ENCODE peak calls at places on chromosomes 12 and 14, in nine cellular contexts. One of them, this sample, is unnamed.

GRCh38 chr12:101792046-101792931 is 38.5 kb downstream of the GNPTAB start:
- DNase-seq in neuronal stem cell: no peak
- DNase-seq in PC-9: no peak
- DNase-seq in T-helper 2 cell: no peak
- DNase-seq in left cardiac atrium: no peak
- DNase-seq in effector memory CD8-positive, alpha-beta T cell: no peak
- DNase-seq in substantia nigra: no peak
- DNase-seq in fibroblast of the aortic adventitia: peak
- DNase-seq in stimulated activated CD4-positive, alpha-beta T cell treated with anti-CD3 and anti-CD28 coated beads, TNF-alpha, amount 100 ng/mL, for 1 hour: no peak
- DNase-seq in this sample: peak

GRCh38 chr14:104139460-104140212 is 1.2 kb downstream of the KIF26A start:
- DNase-seq in neuronal stem cell: no peak
- DNase-seq in PC-9: no peak
- DNase-seq in T-helper 2 cell: no peak
- DNase-seq in left cardiac atrium: peak
- DNase-seq in effector memory CD8-positive, alpha-beta T cell: no peak
- DNase-seq in substantia nigra: no peak
- DNase-seq in fibroblast of the aortic adventitia: no peak
- DNase-seq in stimulated activated CD4-positive, alpha-beta T cell treated with anti-CD3 and anti-CD28 coated beads, TNF-alpha, amount 100 ng/mL, for 1 hour: no peak
- DNase-seq in this sample: no peak

GRCh38 chr14:104544362-104544761 is 35.2 kb upstream of the C14orf180 start:
- DNase-seq in neuronal stem cell: no peak
- DNase-seq in PC-9: no peak
- DNase-seq in T-helper 2 cell: no peak
- DNase-seq in left cardiac atrium: peak
- DNase-seq in effector memory CD8-positive, alpha-beta T cell: no peak
- DNase-seq in substantia nigra: no peak
- DNase-seq in fibroblast of the aortic adventitia: no peak
- DNase-seq in stimulated activated CD4-positive, alpha-beta T cell treated with anti-CD3 and anti-CD28 coated beads, TNF-alpha, amount 100 ng/mL, for 1 hour: no peak
- DNase-seq in this sample: no peak

GRCh38 chr12:76890407-76891143 is 11.8 kb upstream of the CSRP2 start:
- DNase-seq in neuronal stem cell: no peak
- DNase-seq in PC-9: peak
- DNase-seq in T-helper 2 cell: peak
- DNase-seq in left cardiac atrium: no peak
- DNase-seq in effector memory CD8-positive, alpha-beta T cell: no peak
- DNase-seq in substantia nigra: no peak
- DNase-seq in fibroblast of the aortic adventitia: no peak
- DNase-seq in stimulated activated CD4-positive, alpha-beta T cell treated with anti-CD3 and anti-CD28 coated beads, TNF-alpha, amount 100 ng/mL, for 1 hour: peak
- DNase-seq in this sample: no peak

GRCh38 chr14:70653662-70654061 is 11.9 kb downstream of the TTC9 start:
- DNase-seq in neuronal stem cell: no peak
- DNase-seq in PC-9: no peak
- DNase-seq in T-helper 2 cell: no peak
- DNase-seq in left cardiac atrium: no peak
- DNase-seq in effector memory CD8-positive, alpha-beta T cell: no peak
- DNase-seq in substantia nigra: no peak
- DNase-seq in fibroblast of the aortic adventitia: no peak
- DNase-seq in stimulated activated CD4-positive, alpha-beta T cell treated with anti-CD3 and anti-CD28 coated beads, TNF-alpha, amount 100 ng/mL, for 1 hour: no peak
- DNase-seq in this sample: no peak

GRCh38 chr12:120066341-120066740 is 50.2 kb downstream of the RAB35 start:
- DNase-seq in neuronal stem cell: no peak
- DNase-seq in PC-9: no peak
- DNase-seq in T-helper 2 cell: no peak
- DNase-seq in left cardiac atrium: no peak
- DNase-seq in effector memory CD8-positive, alpha-beta T cell: no peak
- DNase-seq in substantia nigra: no peak
- DNase-seq in fibroblast of the aortic adventitia: no peak
- DNase-seq in stimulated activated CD4-positive, alpha-beta T cell treated with anti-CD3 and anti-CD28 coated beads, TNF-alpha, amount 100 ng/mL, for 1 hour: no peak
- DNase-seq in this sample: no peak

GRCh38 chr12:119069029-119069731 is 87.8 kb downstream of the SRRM4 start:
- DNase-seq in neuronal stem cell: no peak
- DNase-seq in PC-9: no peak
- DNase-seq in T-helper 2 cell: no peak
- DNase-seq in left cardiac atrium: no peak
- DNase-seq in effector memory CD8-positive, alpha-beta T cell: no peak
- DNase-seq in substantia nigra: no peak
- DNase-seq in fibroblast of the aortic adventitia: no peak
- DNase-seq in stimulated activated CD4-positive, alpha-beta T cell treated with anti-CD3 and anti-CD28 coated beads, TNF-alpha, amount 100 ng/mL, for 1 hour: no peak
- DNase-seq in this sample: no peak

GRCh38 chr12:39267886-39268285 is 175.0 kb downstream of the KIF21A start:
- DNase-seq in neuronal stem cell: no peak
- DNase-seq in PC-9: no peak
- DNase-seq in T-helper 2 cell: no peak
- DNase-seq in left cardiac atrium: no peak
- DNase-seq in effector memory CD8-positive, alpha-beta T cell: no peak
- DNase-seq in substantia nigra: no peak
- DNase-seq in fibroblast of the aortic adventitia: no peak
- DNase-seq in stimulated activated CD4-positive, alpha-beta T cell treated with anti-CD3 and anti-CD28 coated beads, TNF-alpha, amount 100 ng/mL, for 1 hour: no peak
- DNase-seq in this sample: no peak

GRCh38 chr14:105885561-105886320 is 359.4 kb downstream of the TMEM121 start:
- DNase-seq in neuronal stem cell: no peak
- DNase-seq in PC-9: no peak
- DNase-seq in T-helper 2 cell: no peak
- DNase-seq in left cardiac atrium: no peak
- DNase-seq in effector memory CD8-positive, alpha-beta T cell: no peak
- DNase-seq in substantia nigra: no peak
- DNase-seq in fibroblast of the aortic adventitia: no peak
- DNase-seq in stimulated activated CD4-positive, alpha-beta T cell treated with anti-CD3 and anti-CD28 coated beads, TNF-alpha, amount 100 ng/mL, for 1 hour: no peak
- DNase-seq in this sample: no peak

GRCh38 chr14:77338332-77338731 is 17.5 kb downstream of the GSTZ1 start:
- DNase-seq in neuronal stem cell: no peak
- DNase-seq in PC-9: no peak
- DNase-seq in T-helper 2 cell: no peak
- DNase-seq in left cardiac atrium: no peak
- DNase-seq in effector memory CD8-positive, alpha-beta T cell: no peak
- DNase-seq in substantia nigra: no peak
- DNase-seq in fibroblast of the aortic adventitia: no peak
- DNase-seq in stimulated activated CD4-positive, alpha-beta T cell treated with anti-CD3 and anti-CD28 coated beads, TNF-alpha, amount 100 ng/mL, for 1 hour: no peak
- DNase-seq in this sample: no peak

GRCh38 chr14:22849212-22849819 is 12.9 kb downstream of the MMP14 start:
- DNase-seq in neuronal stem cell: no peak
- DNase-seq in PC-9: no peak
- DNase-seq in T-helper 2 cell: no peak
- DNase-seq in left cardiac atrium: peak
- DNase-seq in effector memory CD8-positive, alpha-beta T cell: no peak
- DNase-seq in substantia nigra: no peak
- DNase-seq in fibroblast of the aortic adventitia: peak
- DNase-seq in stimulated activated CD4-positive, alpha-beta T cell treated with anti-CD3 and anti-CD28 coated beads, TNF-alpha, amount 100 ng/mL, for 1 hour: no peak
- DNase-seq in this sample: no peak

GRCh38 chr14:93369393-93370266 is 22.6 kb downstream of the COX8C start:
- DNase-seq in neuronal stem cell: no peak
- DNase-seq in PC-9: no peak
- DNase-seq in T-helper 2 cell: no peak
- DNase-seq in left cardiac atrium: no peak
- DNase-seq in effector memory CD8-positive, alpha-beta T cell: no peak
- DNase-seq in substantia nigra: no peak
- DNase-seq in fibroblast of the aortic adventitia: no peak
- DNase-seq in stimulated activated CD4-positive, alpha-beta T cell treated with anti-CD3 and anti-CD28 coated beads, TNF-alpha, amount 100 ng/mL, for 1 hour: no peak
- DNase-seq in this sample: no peak

GRCh38 chr12:112107728-112108447 is 695 bp downstream of the NAA25 start:
- DNase-seq in neuronal stem cell: no peak
- DNase-seq in PC-9: no peak
- DNase-seq in T-helper 2 cell: peak
- DNase-seq in left cardiac atrium: peak
- DNase-seq in effector memory CD8-positive, alpha-beta T cell: no peak
- DNase-seq in substantia nigra: peak
- DNase-seq in fibroblast of the aortic adventitia: no peak
- DNase-seq in stimulated activated CD4-positive, alpha-beta T cell treated with anti-CD3 and anti-CD28 coated beads, TNF-alpha, amount 100 ng/mL, for 1 hour: no peak
- DNase-seq in this sample: peak

GRCh38 chr12:18899678-18900317 is 161.9 kb downstream of the CAPZA3 start:
- DNase-seq in neuronal stem cell: no peak
- DNase-seq in PC-9: no peak
- DNase-seq in T-helper 2 cell: no peak
- DNase-seq in left cardiac atrium: no peak
- DNase-seq in effector memory CD8-positive, alpha-beta T cell: no peak
- DNase-seq in substantia nigra: no peak
- DNase-seq in fibroblast of the aortic adventitia: peak
- DNase-seq in stimulated activated CD4-positive, alpha-beta T cell treated with anti-CD3 and anti-CD28 coated beads, TNF-alpha, amount 100 ng/mL, for 1 hour: no peak
- DNase-seq in this sample: no peak

GRCh38 chr12:32089156-32089950 is 17.3 kb upstream of the BICD1 start:
- DNase-seq in neuronal stem cell: no peak
- DNase-seq in PC-9: peak
- DNase-seq in T-helper 2 cell: no peak
- DNase-seq in left cardiac atrium: no peak
- DNase-seq in effector memory CD8-positive, alpha-beta T cell: no peak
- DNase-seq in substantia nigra: no peak
- DNase-seq in fibroblast of the aortic adventitia: no peak
- DNase-seq in stimulated activated CD4-positive, alpha-beta T cell treated with anti-CD3 and anti-CD28 coated beads, TNF-alpha, amount 100 ng/mL, for 1 hour: no peak
- DNase-seq in this sample: no peak

GRCh38 chr14:55583942-55584468 is 4.0 kb downstream of the KTN1 start:
- DNase-seq in neuronal stem cell: no peak
- DNase-seq in PC-9: no peak
- DNase-seq in T-helper 2 cell: no peak
- DNase-seq in left cardiac atrium: no peak
- DNase-seq in effector memory CD8-positive, alpha-beta T cell: no peak
- DNase-seq in substantia nigra: no peak
- DNase-seq in fibroblast of the aortic adventitia: no peak
- DNase-seq in stimulated activated CD4-positive, alpha-beta T cell treated with anti-CD3 and anti-CD28 coated beads, TNF-alpha, amount 100 ng/mL, for 1 hour: no peak
- DNase-seq in this sample: no peak

GRCh38 chr12:39003541-39004160 is 98.3 kb upstream of the CPNE8 start:
- DNase-seq in neuronal stem cell: no peak
- DNase-seq in PC-9: no peak
- DNase-seq in T-helper 2 cell: no peak
- DNase-seq in left cardiac atrium: no peak
- DNase-seq in effector memory CD8-positive, alpha-beta T cell: no peak
- DNase-seq in substantia nigra: no peak
- DNase-seq in fibroblast of the aortic adventitia: no peak
- DNase-seq in stimulated activated CD4-positive, alpha-beta T cell treated with anti-CD3 and anti-CD28 coated beads, TNF-alpha, amount 100 ng/mL, for 1 hour: no peak
- DNase-seq in this sample: no peak

GRCh38 chr12:88897723-88898122 is 317.5 kb upstream of the KITLG start:
- DNase-seq in neuronal stem cell: no peak
- DNase-seq in PC-9: no peak
- DNase-seq in T-helper 2 cell: no peak
- DNase-seq in left cardiac atrium: no peak
- DNase-seq in effector memory CD8-positive, alpha-beta T cell: no peak
- DNase-seq in substantia nigra: no peak
- DNase-seq in fibroblast of the aortic adventitia: peak
- DNase-seq in stimulated activated CD4-positive, alpha-beta T cell treated with anti-CD3 and anti-CD28 coated beads, TNF-alpha, amount 100 ng/mL, for 1 hour: no peak
- DNase-seq in this sample: no peak

GRCh38 chr12:62793256-62794217 is 141.4 kb downstream of the PPM1H start:
- DNase-seq in neuronal stem cell: peak
- DNase-seq in PC-9: peak
- DNase-seq in T-helper 2 cell: peak
- DNase-seq in left cardiac atrium: peak
- DNase-seq in effector memory CD8-positive, alpha-beta T cell: peak
- DNase-seq in substantia nigra: peak
- DNase-seq in fibroblast of the aortic adventitia: peak
- DNase-seq in stimulated activated CD4-positive, alpha-beta T cell treated with anti-CD3 and anti-CD28 coated beads, TNF-alpha, amount 100 ng/mL, for 1 hour: peak
- DNase-seq in this sample: peak

GRCh38 chr12:64824500-64825142 is at the start of gene TBC1D30:
- DNase-seq in neuronal stem cell: peak
- DNase-seq in PC-9: peak
- DNase-seq in T-helper 2 cell: no peak
- DNase-seq in left cardiac atrium: no peak
- DNase-seq in effector memory CD8-positive, alpha-beta T cell: no peak
- DNase-seq in substantia nigra: no peak
- DNase-seq in fibroblast of the aortic adventitia: peak
- DNase-seq in stimulated activated CD4-positive, alpha-beta T cell treated with anti-CD3 and anti-CD28 coated beads, TNF-alpha, amount 100 ng/mL, for 1 hour: no peak
- DNase-seq in this sample: peak

GRCh38 chr12:75747572-75747995 is 236.2 kb upstream of the KRR1 start:
- DNase-seq in neuronal stem cell: no peak
- DNase-seq in PC-9: no peak
- DNase-seq in T-helper 2 cell: no peak
- DNase-seq in left cardiac atrium: no peak
- DNase-seq in effector memory CD8-positive, alpha-beta T cell: no peak
- DNase-seq in substantia nigra: no peak
- DNase-seq in fibroblast of the aortic adventitia: peak
- DNase-seq in stimulated activated CD4-positive, alpha-beta T cell treated with anti-CD3 and anti-CD28 coated beads, TNF-alpha, amount 100 ng/mL, for 1 hour: no peak
- DNase-seq in this sample: no peak

GRCh38 chr14:71355324-71356201 is 448.3 kb downstream of the PCNX1 start:
- DNase-seq in neuronal stem cell: no peak
- DNase-seq in PC-9: no peak
- DNase-seq in T-helper 2 cell: no peak
- DNase-seq in left cardiac atrium: peak
- DNase-seq in effector memory CD8-positive, alpha-beta T cell: no peak
- DNase-seq in substantia nigra: no peak
- DNase-seq in fibroblast of the aortic adventitia: peak
- DNase-seq in stimulated activated CD4-positive, alpha-beta T cell treated with anti-CD3 and anti-CD28 coated beads, TNF-alpha, amount 100 ng/mL, for 1 hour: no peak
- DNase-seq in this sample: no peak

GRCh38 chr12:2003676-2004112 is 563 bp downstream of the DCP1B start:
- DNase-seq in neuronal stem cell: no peak
- DNase-seq in PC-9: no peak
- DNase-seq in T-helper 2 cell: peak
- DNase-seq in left cardiac atrium: no peak
- DNase-seq in effector memory CD8-positive, alpha-beta T cell: no peak
- DNase-seq in substantia nigra: no peak
- DNase-seq in fibroblast of the aortic adventitia: peak
- DNase-seq in stimulated activated CD4-positive, alpha-beta T cell treated with anti-CD3 and anti-CD28 coated beads, TNF-alpha, amount 100 ng/mL, for 1 hour: no peak
- DNase-seq in this sample: no peak

GRCh38 chr14:54348001-54348611 is 48.7 kb upstream of the CDKN3 start:
- DNase-seq in neuronal stem cell: peak
- DNase-seq in PC-9: no peak
- DNase-seq in T-helper 2 cell: no peak
- DNase-seq in left cardiac atrium: no peak
- DNase-seq in effector memory CD8-positive, alpha-beta T cell: no peak
- DNase-seq in substantia nigra: no peak
- DNase-seq in fibroblast of the aortic adventitia: peak
- DNase-seq in stimulated activated CD4-positive, alpha-beta T cell treated with anti-CD3 and anti-CD28 coated beads, TNF-alpha, amount 100 ng/mL, for 1 hour: no peak
- DNase-seq in this sample: peak

GRCh38 chr12:15534870-15535269 is 212.6 kb downstream of the PTPRO start:
- DNase-seq in neuronal stem cell: no peak
- DNase-seq in PC-9: no peak
- DNase-seq in T-helper 2 cell: no peak
- DNase-seq in left cardiac atrium: peak
- DNase-seq in effector memory CD8-positive, alpha-beta T cell: no peak
- DNase-seq in substantia nigra: no peak
- DNase-seq in fibroblast of the aortic adventitia: peak
- DNase-seq in stimulated activated CD4-positive, alpha-beta T cell treated with anti-CD3 and anti-CD28 coated beads, TNF-alpha, amount 100 ng/mL, for 1 hour: no peak
- DNase-seq in this sample: no peak

GRCh38 chr12:1907652-1908611 is 10.5 kb downstream of the CACNA2D4 start:
- DNase-seq in neuronal stem cell: no peak
- DNase-seq in PC-9: peak
- DNase-seq in T-helper 2 cell: no peak
- DNase-seq in left cardiac atrium: no peak
- DNase-seq in effector memory CD8-positive, alpha-beta T cell: peak
- DNase-seq in substantia nigra: no peak
- DNase-seq in fibroblast of the aortic adventitia: no peak
- DNase-seq in stimulated activated CD4-positive, alpha-beta T cell treated with anti-CD3 and anti-CD28 coated beads, TNF-alpha, amount 100 ng/mL, for 1 hour: no peak
- DNase-seq in this sample: peak

GRCh38 chr12:69026341-69026740 is 93.4 kb upstream of the CPM start:
- DNase-seq in neuronal stem cell: no peak
- DNase-seq in PC-9: no peak
- DNase-seq in T-helper 2 cell: no peak
- DNase-seq in left cardiac atrium: no peak
- DNase-seq in effector memory CD8-positive, alpha-beta T cell: no peak
- DNase-seq in substantia nigra: no peak
- DNase-seq in fibroblast of the aortic adventitia: peak
- DNase-seq in stimulated activated CD4-positive, alpha-beta T cell treated with anti-CD3 and anti-CD28 coated beads, TNF-alpha, amount 100 ng/mL, for 1 hour: no peak
- DNase-seq in this sample: no peak

GRCh38 chr12:122022393-122023338 is 982 bp downstream of the BCL7A start:
- DNase-seq in neuronal stem cell: no peak
- DNase-seq in PC-9: peak
- DNase-seq in T-helper 2 cell: peak
- DNase-seq in left cardiac atrium: peak
- DNase-seq in effector memory CD8-positive, alpha-beta T cell: no peak
- DNase-seq in substantia nigra: no peak
- DNase-seq in fibroblast of the aortic adventitia: no peak
- DNase-seq in stimulated activated CD4-positive, alpha-beta T cell treated with anti-CD3 and anti-CD28 coated beads, TNF-alpha, amount 100 ng/mL, for 1 hour: peak
- DNase-seq in this sample: no peak

GRCh38 chr12:57147641-57147944 is 174 bp upstream of the LRP1-AS start:
- DNase-seq in neuronal stem cell: no peak
- DNase-seq in PC-9: no peak
- DNase-seq in T-helper 2 cell: no peak
- DNase-seq in left cardiac atrium: no peak
- DNase-seq in effector memory CD8-positive, alpha-beta T cell: no peak
- DNase-seq in substantia nigra: no peak
- DNase-seq in fibroblast of the aortic adventitia: peak
- DNase-seq in stimulated activated CD4-positive, alpha-beta T cell treated with anti-CD3 and anti-CD28 coated beads, TNF-alpha, amount 100 ng/mL, for 1 hour: no peak
- DNase-seq in this sample: peak

GRCh38 chr14:29789475-29789874 is 138.2 kb downstream of the PRKD1 start:
- DNase-seq in neuronal stem cell: no peak
- DNase-seq in PC-9: no peak
- DNase-seq in T-helper 2 cell: no peak
- DNase-seq in left cardiac atrium: no peak
- DNase-seq in effector memory CD8-positive, alpha-beta T cell: no peak
- DNase-seq in substantia nigra: no peak
- DNase-seq in fibroblast of the aortic adventitia: no peak
- DNase-seq in stimulated activated CD4-positive, alpha-beta T cell treated with anti-CD3 and anti-CD28 coated beads, TNF-alpha, amount 100 ng/mL, for 1 hour: no peak
- DNase-seq in this sample: no peak

GRCh38 chr12:111932241-111932640 is 80.7 kb downstream of the TMEM116 start:
- DNase-seq in neuronal stem cell: no peak
- DNase-seq in PC-9: no peak
- DNase-seq in T-helper 2 cell: no peak
- DNase-seq in left cardiac atrium: no peak
- DNase-seq in effector memory CD8-positive, alpha-beta T cell: no peak
- DNase-seq in substantia nigra: no peak
- DNase-seq in fibroblast of the aortic adventitia: no peak
- DNase-seq in stimulated activated CD4-positive, alpha-beta T cell treated with anti-CD3 and anti-CD28 coated beads, TNF-alpha, amount 100 ng/mL, for 1 hour: no peak
- DNase-seq in this sample: no peak